ENCODE peak calls at places on chromosomes 2 and 18, in six cellular contexts. E is GM12878, G is stomach, A is H1, Z is spleen, S is suprapubic skin. M is an unnamed sample. For H3K4me1, the result is how much of the 10 kb centered on the place peaks cover.

GRCh38 chr2:193776988-193777387 is 1582.3 kb upstream of the TMEFF2 start:
- DNase-seq in E (no peak), Z (no peak), S (no peak), G (no peak), A (no peak), M (no peak)

GRCh38 chr2:75574106-75574505 is 13.4 kb upstream of the EVA1A start:
- DNase-seq in Z (no peak), A (no peak), S (no peak), G (no peak), E (no peak), M (no peak)

GRCh38 chr2:44918095-44918775 is 23.3 kb upstream of the SIX3 start:
- DNase-seq in S (no peak), Z (no peak), E (peak), G (no peak), A (no peak), M (no peak)

GRCh38 chr2:74915743-74916142 is 42.7 kb upstream of the POLE4 start:
- DNase-seq in A (no peak), G (no peak), S (no peak), E (peak), Z (no peak), M (no peak)

GRCh38 chr18:22048932-22049615 is 120.3 kb upstream of the GATA6 start:
- DNase-seq in G (no peak), S (no peak), A (no peak), Z (no peak), E (no peak), M (no peak)

GRCh38 chr2:39024833-39025232 is 96.0 kb downstream of the SOS1 start:
- DNase-seq in E (no peak), Z (no peak), S (no peak), A (no peak), G (no peak), M (no peak)

GRCh38 chr2:44392338-44392943 is 30.7 kb downstream of the CAMKMT start:
- DNase-seq in A (no peak), G (peak), Z (no peak), E (no peak), S (no peak), M (no peak)

GRCh38 chr18:3649559-3650426 is 199.8 kb downstream of the TGIF1 start:
- DNase-seq in Z (no peak), G (no peak), E (no peak), A (no peak), S (no peak), M (no peak)

GRCh38 chr2:95277246-95277906 is 3.1 kb downstream of the PROM2 start:
- DNase-seq in G (peak), S (peak), Z (no peak), A (no peak), E (no peak), M (no peak)

GRCh38 chr2:148994341-148994740 is 44.2 kb upstream of the LYPD6B start:
- DNase-seq in A (no peak), Z (no peak), S (no peak), G (peak), E (no peak), M (no peak)

GRCh38 chr2:233003658-233004555 is 9.1 kb downstream of the NGEF start:
- DNase-seq in G (no peak), A (no peak), E (no peak), S (no peak), Z (peak), M (no peak)

GRCh38 chr18:6855767-6856166 is 126.3 kb downstream of the ARHGAP28 start:
- DNase-seq in A (no peak), E (no peak), G (no peak), Z (no peak), S (no peak), M (no peak)

GRCh38 chr2:133561045-133561852 is 7.0 kb downstream of the NCKAP5 start:
- DNase-seq in S (no peak), Z (no peak), G (no peak), E (no peak), A (no peak), M (no peak)

GRCh38 chr2:121977326-121977725 is 221.9 kb downstream of the TSN start:
- DNase-seq in S (no peak), E (no peak), A (no peak), Z (no peak), G (no peak), M (no peak)

GRCh38 chr18:2570772-2571199 is 519 bp downstream of the METTL4 start:
- DNase-seq in S (peak), Z (peak), G (peak), A (peak), E (peak), M (peak)

GRCh38 chr2:134717706-134718094 is 1.1 kb downstream of the TMEM163 start:
- DNase-seq in G (no peak), A (no peak), S (no peak), Z (no peak), E (no peak), M (peak)

GRCh38 chr2:126749537-126749936 is 93.6 kb downstream of the GYPC start:
- DNase-seq in E (no peak), G (no peak), S (no peak), Z (no peak), A (peak), M (peak)

GRCh38 chr18:62521588-62521987 is 1.2 kb upstream of the ZCCHC2 start:
- DNase-seq in S (no peak), A (no peak), G (no peak), Z (no peak), E (no peak), M (peak)

GRCh38 chr2:80326861-80327260 is 22.3 kb upstream of the LRRTM1 start:
- DNase-seq in Z (no peak), G (no peak), S (no peak), E (no peak), A (no peak), M (no peak)

GRCh38 chr2:240520974-240521350 is 36.8 kb downstream of the ANKMY1 start:
- DNase-seq in G (no peak), A (peak), S (no peak), Z (peak), E (no peak), M (no peak)

GRCh38 chr2:12008425-12009061 is 262.1 kb downstream of the LPIN1 start:
- DNase-seq in G (no peak), A (no peak), E (peak), S (no peak), Z (no peak), M (no peak)

DNA sequence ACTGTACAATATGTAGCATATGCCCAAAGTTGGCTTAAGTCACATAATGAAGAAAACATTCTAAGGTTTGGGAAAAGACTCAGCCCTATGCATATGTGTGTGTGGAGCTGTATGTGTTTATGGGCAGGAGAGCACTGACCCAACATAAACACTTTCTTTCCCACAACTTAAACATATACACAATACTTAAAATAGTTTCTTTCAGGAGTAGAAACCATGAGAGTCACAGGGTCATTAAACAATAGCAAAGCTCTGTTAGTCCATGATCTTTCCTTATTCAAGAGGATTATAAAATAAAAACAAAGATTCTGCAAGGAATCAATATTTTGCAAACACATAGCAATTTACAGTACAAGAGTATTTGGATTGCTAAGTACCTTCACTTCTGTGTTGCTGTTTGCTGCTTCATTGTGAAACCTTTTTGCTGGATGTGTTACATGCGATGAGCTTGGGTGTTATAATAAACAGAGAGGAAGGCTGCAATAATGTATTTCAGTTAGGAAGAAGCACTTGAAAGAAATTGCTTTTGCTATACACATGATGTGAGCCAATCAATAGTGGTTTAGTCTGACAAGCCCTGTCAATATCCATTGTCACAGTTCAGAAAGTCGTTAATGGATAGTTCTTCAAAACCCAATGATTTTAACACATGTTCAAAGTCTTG is 347.3 kb downstream of the ARHGAP15 start:
- DNase-seq in S (no peak), G (no peak), A (no peak), Z (no peak), E (no peak), M (no peak)
- TF ChIP-seq POLR2AphosphoS5 in S (no peak), G (no peak), A (no peak), Z (no peak), E (no peak), M (no peak)

GRCh38 chr18:46466236-46467160 is 190.5 kb downstream of the LOXHD1 start:
- DNase-seq in G (no peak), A (no peak), S (peak), E (no peak), Z (peak), M (no peak)
- H3K27ac ChIP-seq in G (no peak), A (no peak), S (no peak), E (no peak), Z (no peak), M (no peak)

DNA sequence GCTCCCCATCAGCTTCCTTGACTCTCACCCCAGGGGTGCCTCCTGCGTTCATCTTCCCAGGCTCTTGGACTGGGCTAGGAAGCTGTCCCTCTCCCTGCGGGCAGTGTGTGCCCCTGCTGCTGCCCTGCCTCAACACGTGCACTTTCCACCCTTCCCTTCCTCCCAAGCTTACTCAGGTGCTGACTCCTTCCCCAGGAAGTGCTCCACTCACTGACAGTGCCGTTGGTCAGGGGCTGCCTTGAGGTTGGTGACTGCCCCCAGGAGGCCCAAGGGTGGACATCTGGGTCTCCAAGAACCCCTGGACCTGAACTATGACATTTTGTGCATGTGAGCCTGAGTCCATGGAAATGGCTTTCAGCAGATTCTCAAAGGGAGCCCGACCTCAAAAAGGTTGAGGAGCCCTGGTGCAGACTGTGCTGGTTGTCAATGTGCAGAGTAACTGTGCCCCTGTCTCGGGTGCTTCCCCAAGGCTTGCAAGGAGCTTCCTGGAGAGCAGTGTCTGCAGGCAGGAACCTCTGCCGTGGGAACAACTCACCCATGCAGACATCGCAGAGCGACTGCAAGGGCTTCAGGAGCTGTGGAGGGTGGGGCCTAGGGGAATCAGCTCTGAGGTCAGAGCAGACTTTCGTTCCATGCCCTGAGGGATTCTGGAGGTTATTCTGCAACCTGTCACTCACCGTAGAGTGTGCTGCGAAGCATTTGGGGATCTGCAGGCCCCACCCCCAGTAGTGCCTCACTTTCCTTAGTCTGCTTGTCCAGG is 116.5 kb upstream of the MCFD2 start:
- DNase-seq in A (no peak), E (no peak), Z (no peak), S (peak), G (no peak), M (no peak)
- H3K4me1 ChIP-seq in A (under half), E (under half), Z (half or more), S (half or more), G (half or more), M (half or more)

GRCh38 chr2:86441789-86442641 is 844 bp downstream of the KDM3A start:
- DNase-seq in Z (peak), G (peak), A (peak), E (peak), S (peak), M (no peak)
- TF ChIP-seq POLR2AphosphoS5 in Z (peak), G (peak), A (peak), E (peak), S (peak), M (no peak)

GRCh38 chr18:74745658-74746403 is 148.2 kb downstream of the ZNF407 start:
- DNase-seq in S (no peak), A (no peak), E (no peak), G (no peak), Z (no peak), M (no peak)
- H3K27ac ChIP-seq in S (no peak), A (no peak), E (no peak), G (no peak), Z (no peak), M (no peak)

M was measured in esophagus muscularis mucosa.